ENCODE peak calls at places on chromosomes 1 and 21, in six cellular contexts. One of them, this sample, is unnamed.

GRCh38 chr1:35563166-35563565 is 5.6 kb downstream of the NCDN start:
- DNase-seq in stomach: no peak
- DNase-seq in heart left ventricle: no peak
- DNase-seq in thoracic aorta: no peak
- DNase-seq in lung: no peak
- DNase-seq in HCT116: no peak
- DNase-seq in this sample: no peak

GRCh38 chr1:211870156-211870555 is 39.6 kb upstream of the LPGAT1 start:
- DNase-seq in stomach: no peak
- DNase-seq in HCT116: no peak
- DNase-seq in lung: no peak
- DNase-seq in heart left ventricle: no peak
- DNase-seq in thoracic aorta: no peak
- DNase-seq in this sample: no peak

GRCh38 chr21:14734191-14734590 is 188.1 kb upstream of the SAMSN1 start:
- DNase-seq in HCT116: no peak
- DNase-seq in thoracic aorta: no peak
- DNase-seq in heart left ventricle: no peak
- DNase-seq in lung: no peak
- DNase-seq in stomach: no peak
- DNase-seq in this sample: no peak

GRCh38 chr1:52955129-52955970 is 28.3 kb downstream of the SCP2 start:
- DNase-seq in heart left ventricle: no peak
- DNase-seq in lung: no peak
- DNase-seq in thoracic aorta: no peak
- DNase-seq in stomach: no peak
- DNase-seq in HCT116: no peak
- DNase-seq in this sample: peak; percentile 74

GRCh38 chr1:120178799-120179419 is 2.6 kb upstream of the SEC22B start:
- DNase-seq in stomach: no peak
- DNase-seq in HCT116: no peak
- DNase-seq in heart left ventricle: no peak
- DNase-seq in lung: no peak
- DNase-seq in thoracic aorta: no peak
- DNase-seq in this sample: no peak

GRCh38 chr1:15540201-15540600 is 13.6 kb downstream of the DNAJC16 start:
- DNase-seq in HCT116: no peak
- DNase-seq in stomach: no peak
- DNase-seq in thoracic aorta: no peak
- DNase-seq in lung: no peak
- DNase-seq in heart left ventricle: no peak
- DNase-seq in this sample: no peak

GRCh38 chr1:32142446-32143301 is 34.8 kb downstream of the KPNA6 start:
- DNase-seq in heart left ventricle: peak; percentile 61
- DNase-seq in stomach: peak; percentile 31
- DNase-seq in lung: no peak
- DNase-seq in thoracic aorta: no peak
- DNase-seq in HCT116: no peak
- DNase-seq in this sample: peak; percentile 10

GRCh38 chr1:234250747-234251146 is 122.5 kb upstream of the COA6 start:
- DNase-seq in lung: no peak
- DNase-seq in heart left ventricle: no peak
- DNase-seq in HCT116: no peak
- DNase-seq in stomach: no peak
- DNase-seq in thoracic aorta: no peak
- DNase-seq in this sample: no peak

GRCh38 chr21:42525228-42525604 is 11.6 kb downstream of the SLC37A1 start:
- DNase-seq in lung: no peak
- DNase-seq in heart left ventricle: no peak
- DNase-seq in stomach: no peak
- DNase-seq in thoracic aorta: no peak
- DNase-seq in HCT116: no peak
- DNase-seq in this sample: no peak

GRCh38 chr1:241706967-241707366 is 54.9 kb downstream of the WDR64 start:
- DNase-seq in lung: no peak
- DNase-seq in stomach: no peak
- DNase-seq in HCT116: peak; percentile 42
- DNase-seq in heart left ventricle: no peak
- DNase-seq in thoracic aorta: no peak
- DNase-seq in this sample: no peak

GRCh38 chr1:67747667-67748066 is 62.7 kb downstream of the GADD45A start:
- DNase-seq in thoracic aorta: no peak
- DNase-seq in heart left ventricle: no peak
- DNase-seq in stomach: no peak
- DNase-seq in HCT116: no peak
- DNase-seq in lung: no peak
- DNase-seq in this sample: no peak

GRCh38 chr1:109634292-109634691 is 14.7 kb downstream of the AMPD2 start:
- DNase-seq in stomach: no peak
- DNase-seq in lung: peak; percentile 25
- DNase-seq in thoracic aorta: no peak
- DNase-seq in heart left ventricle: no peak
- DNase-seq in HCT116: no peak
- DNase-seq in this sample: peak; percentile 1

GRCh38 chr1:210730023-210730422 is 401.3 kb downstream of the HHAT start:
- DNase-seq in heart left ventricle: no peak
- DNase-seq in thoracic aorta: no peak
- DNase-seq in lung: no peak
- DNase-seq in HCT116: no peak
- DNase-seq in stomach: no peak
- DNase-seq in this sample: no peak

GRCh38 chr1:164466001-164466421 is 93.0 kb upstream of the PBX1 start:
- DNase-seq in lung: no peak
- DNase-seq in stomach: no peak
- DNase-seq in thoracic aorta: no peak
- DNase-seq in heart left ventricle: no peak
- DNase-seq in HCT116: no peak
- DNase-seq in this sample: no peak

GRCh38 chr1:115280073-115280472 is 58.0 kb downstream of the NGF start:
- DNase-seq in HCT116: no peak
- DNase-seq in thoracic aorta: no peak
- DNase-seq in lung: no peak
- DNase-seq in stomach: no peak
- DNase-seq in heart left ventricle: no peak
- DNase-seq in this sample: no peak

GRCh38 chr1:63497577-63497976 is 25.4 kb downstream of the ITGB3BP start:
- DNase-seq in HCT116: no peak
- DNase-seq in stomach: no peak
- DNase-seq in heart left ventricle: no peak
- DNase-seq in lung: no peak
- DNase-seq in thoracic aorta: no peak
- DNase-seq in this sample: no peak

GRCh38 chr21:42137191-42137913 is 66.2 kb downstream of the UMODL1 start:
- DNase-seq in HCT116: no peak
- DNase-seq in heart left ventricle: no peak
- DNase-seq in thoracic aorta: no peak
- DNase-seq in stomach: no peak
- DNase-seq in lung: no peak
- DNase-seq in this sample: no peak

GRCh38 chr1:41394918-41395598 is 33.8 kb downstream of the FOXO6 start:
- DNase-seq in thoracic aorta: no peak
- DNase-seq in lung: no peak
- DNase-seq in stomach: no peak
- DNase-seq in HCT116: no peak
- DNase-seq in heart left ventricle: no peak
- DNase-seq in this sample: no peak

GRCh38 chr1:41394405-41394804 is 33.2 kb downstream of the FOXO6 start:
- DNase-seq in HCT116: no peak
- DNase-seq in thoracic aorta: no peak
- DNase-seq in stomach: no peak
- DNase-seq in heart left ventricle: no peak
- DNase-seq in lung: no peak
- DNase-seq in this sample: no peak

GRCh38 chr1:41395599-41395956 is 34.3 kb downstream of the FOXO6 start:
- DNase-seq in stomach: no peak
- DNase-seq in thoracic aorta: no peak
- DNase-seq in lung: no peak
- DNase-seq in heart left ventricle: no peak
- DNase-seq in HCT116: no peak
- DNase-seq in this sample: no peak

GRCh38 chr1:41397020-41397419 is 35.8 kb downstream of the FOXO6 start:
- DNase-seq in thoracic aorta: no peak
- DNase-seq in heart left ventricle: no peak
- DNase-seq in stomach: no peak
- DNase-seq in lung: no peak
- DNase-seq in HCT116: no peak
- DNase-seq in this sample: no peak

DNA sequence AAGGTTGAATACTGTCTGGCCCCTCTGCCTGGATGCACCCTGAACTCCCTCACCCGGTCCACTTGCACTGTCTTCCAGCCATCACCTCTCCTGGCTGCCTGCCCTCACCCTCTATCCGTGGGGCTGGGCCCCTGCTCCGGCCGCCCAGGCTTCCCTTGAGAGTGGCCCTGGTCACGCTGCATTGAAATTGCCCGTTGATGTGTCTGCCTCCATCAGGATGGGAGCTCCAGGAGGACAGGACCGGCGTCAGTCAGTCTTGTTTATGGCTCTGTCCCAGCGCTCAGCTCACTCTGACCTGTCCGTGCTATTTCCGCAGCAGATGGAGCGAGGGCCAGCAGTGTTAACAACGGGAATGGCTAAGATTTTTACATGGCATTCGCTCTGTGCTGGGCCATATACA is 34.9 kb downstream of the FOXO6 start:
- DNase-seq in lung: no peak
- DNase-seq in HCT116: no peak
- DNase-seq in stomach: no peak
- DNase-seq in thoracic aorta: no peak
- DNase-seq in heart left ventricle: no peak
- DNase-seq in this sample: no peak
- H3K27me3 ChIP-seq in lung: no peaks in the 10 kb centered on the region
- H3K27me3 ChIP-seq in HCT116: no peaks in the 10 kb centered on the region
- H3K27me3 ChIP-seq in stomach: no peaks in the 10 kb centered on the region
- H3K27me3 ChIP-seq in thoracic aorta: no peaks in the 10 kb centered on the region
- H3K27me3 ChIP-seq in heart left ventricle: no peaks in the 10 kb centered on the region
- H3K27me3 ChIP-seq in this sample: no peaks in the 10 kb centered on the region

DNA sequence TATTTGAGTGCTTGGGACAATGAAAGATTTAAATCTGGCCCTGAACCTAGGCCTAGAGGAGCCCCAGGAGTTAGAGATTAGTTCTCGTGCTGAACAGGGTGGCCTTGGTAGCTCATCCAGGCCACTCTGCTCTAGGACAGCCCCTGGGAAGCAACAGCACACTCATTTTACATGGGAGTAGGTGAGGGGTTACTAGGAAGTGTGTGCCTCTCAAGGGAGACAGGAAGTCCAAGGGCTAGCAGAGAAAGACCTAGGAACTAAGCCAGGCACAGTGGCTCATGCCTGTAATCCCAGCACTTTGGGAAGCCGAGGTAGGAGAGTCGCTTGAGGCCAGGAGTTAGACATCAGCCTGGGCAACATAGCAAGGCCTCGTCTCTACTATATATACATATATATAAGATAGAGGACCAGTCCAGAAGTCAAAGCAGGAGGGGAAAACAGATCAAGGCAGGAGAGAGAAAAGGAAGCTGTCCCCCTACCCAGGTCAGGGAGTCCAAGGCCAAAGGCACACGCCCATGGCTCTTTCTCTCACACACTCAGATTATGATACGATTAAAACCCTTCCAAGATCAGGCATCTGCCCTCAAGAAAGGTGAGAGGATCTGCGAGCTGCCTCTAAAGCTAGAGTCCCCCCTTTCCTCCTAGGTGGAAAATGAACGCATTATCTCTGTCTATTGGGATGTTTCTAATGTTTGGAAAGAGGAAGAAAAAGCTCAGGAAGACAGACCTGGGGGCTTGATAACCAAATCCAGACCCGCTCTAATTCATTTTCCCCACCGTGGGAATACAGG is 7.8 kb downstream of the PAFAH2 start:
- DNase-seq in stomach: no peak
- DNase-seq in HCT116: no peak
- DNase-seq in lung: no peak
- DNase-seq in thoracic aorta: no peak
- DNase-seq in heart left ventricle: no peak
- DNase-seq in this sample: no peak
- H3K4me3 ChIP-seq in stomach: no peak overlapping the region
- H3K4me3 ChIP-seq in HCT116: no peak overlapping the region
- H3K4me3 ChIP-seq in lung: no peak overlapping the region
- H3K4me3 ChIP-seq in thoracic aorta: no peak overlapping the region
- H3K4me3 ChIP-seq in heart left ventricle: no peak overlapping the region
- H3K4me3 ChIP-seq in this sample: no peak overlapping the region

DNA sequence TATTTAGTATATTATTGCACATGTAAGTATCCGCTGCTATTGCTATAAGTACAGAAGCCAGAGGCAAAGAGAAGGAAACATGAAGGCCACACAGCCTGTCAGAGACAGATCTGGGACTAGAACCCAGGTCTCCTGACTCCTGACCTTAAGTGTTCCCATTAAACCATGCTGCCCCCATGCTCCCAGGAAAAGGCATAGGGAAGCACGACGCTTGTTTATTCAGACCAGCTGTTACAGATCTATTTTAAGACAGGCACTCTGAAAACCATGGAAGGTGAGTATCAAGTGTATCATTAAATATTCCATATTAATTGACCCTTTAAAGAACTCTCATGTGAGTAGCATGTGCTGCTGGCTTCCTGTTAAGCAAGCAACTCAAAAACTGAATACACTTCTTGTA is 11.4 kb downstream of the VAV3 start:
- DNase-seq in thoracic aorta: no peak
- DNase-seq in heart left ventricle: no peak
- DNase-seq in HCT116: no peak
- DNase-seq in lung: no peak
- DNase-seq in stomach: no peak
- DNase-seq in this sample: no peak
- H3K27me3 ChIP-seq in thoracic aorta: no peaks in the 10 kb centered on the region
- H3K27me3 ChIP-seq in heart left ventricle: no peaks in the 10 kb centered on the region
- H3K27me3 ChIP-seq in HCT116: peaks cover 71% of the 10 kb centered on the region
- H3K27me3 ChIP-seq in lung: no peaks in the 10 kb centered on the region
- H3K27me3 ChIP-seq in stomach: no peaks in the 10 kb centered on the region
- H3K27me3 ChIP-seq in this sample: no peaks in the 10 kb centered on the region

GRCh38 chr1:46134660-46135331 is 2.4 kb upstream of the PIK3R3 start:
- DNase-seq in thoracic aorta: no peak
- DNase-seq in stomach: no peak
- DNase-seq in heart left ventricle: no peak
- DNase-seq in lung: peak; percentile 31
- DNase-seq in HCT116: no peak
- DNase-seq in this sample: peak; percentile 34

GRCh38 chr1:46133181-46133658 is 791 bp upstream of the PIK3R3 start:
- DNase-seq in stomach: no peak
- DNase-seq in thoracic aorta: no peak
- DNase-seq in heart left ventricle: peak; percentile 85
- DNase-seq in HCT116: no peak
- DNase-seq in lung: no peak
- DNase-seq in this sample: no peak

GRCh38 chr1:46132529-46133180 is at the start of gene PIK3R3:
- DNase-seq in HCT116: peak; percentile 96
- DNase-seq in stomach: peak; percentile 98
- DNase-seq in thoracic aorta: peak; percentile 87
- DNase-seq in heart left ventricle: peak; percentile 99
- DNase-seq in lung: peak; percentile 98
- DNase-seq in this sample: peak; percentile 99

GRCh38 chr1:46131727-46132528 is 501 bp downstream of the PIK3R3 start:
- DNase-seq in thoracic aorta: no peak
- DNase-seq in heart left ventricle: no peak
- DNase-seq in lung: peak; percentile 32
- DNase-seq in stomach: peak; percentile 38
- DNase-seq in HCT116: no peak
- DNase-seq in this sample: peak; percentile 49

DNA sequence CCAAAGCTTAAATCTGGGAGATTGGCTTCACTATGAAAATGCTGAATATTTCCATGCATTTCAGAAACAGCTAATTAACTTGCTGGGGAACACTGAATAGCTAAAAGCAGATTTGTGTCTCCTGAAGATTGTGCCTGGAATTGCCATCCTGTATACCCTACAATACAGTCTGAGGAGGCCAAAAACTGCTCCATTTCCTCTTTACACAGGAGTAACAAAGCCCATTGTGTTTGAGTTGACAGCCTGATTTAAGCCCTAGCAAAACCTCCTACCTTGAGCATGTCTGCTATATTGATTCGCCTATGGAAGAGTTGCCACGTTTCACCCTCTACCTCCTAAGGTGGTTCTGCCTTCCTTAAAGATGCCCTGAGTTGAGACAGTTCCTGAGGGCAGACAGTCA is 1.5 kb upstream of the PIK3R3 start:
- DNase-seq in thoracic aorta: no peak
- DNase-seq in heart left ventricle: no peak
- DNase-seq in stomach: no peak
- DNase-seq in HCT116: no peak
- DNase-seq in lung: no peak
- DNase-seq in this sample: peak; percentile 10
- H3K4me3 ChIP-seq in thoracic aorta: no peak overlapping the region
- H3K4me3 ChIP-seq in heart left ventricle: peak overlapping the region; percentile 84
- H3K4me3 ChIP-seq in stomach: no peak overlapping the region
- H3K4me3 ChIP-seq in HCT116: no peak overlapping the region
- H3K4me3 ChIP-seq in lung: no peak overlapping the region
- H3K4me3 ChIP-seq in this sample: no peak overlapping the region

This sample was measured in HAP-1.